ENCODE peak calls at places on chromosomes 2 and 18, in six cellular contexts. D is NCI-H748 treated with DMSO at 0.1 percent for 48 hours; W is CD4-positive, alpha-beta memory T cell; A is T-cell; Z is substantia nigra; N is cardiac septum. L is an unnamed sample.

GRCh38 chr2:199024224-199024623 is 433.5 kb downstream of the SATB2 start:
- DNase-seq in D (no peak), W (no peak), A (no peak), Z (no peak), N (no peak), L (no peak)

GRCh38 chr2:47201224-47201623 is 46.1 kb upstream of the STPG4 start:
- DNase-seq in D (no peak), W (no peak), A (no peak), Z (no peak), N (no peak), L (no peak)

GRCh38 chr2:56743807-56744206 is 560.0 kb downstream of the CCDC85A start:
- DNase-seq in D (no peak), W (no peak), A (no peak), Z (no peak), N (no peak), L (no peak)

GRCh38 chr2:71613566-71613952 is 160.2 kb downstream of the DYSF start:
- DNase-seq in D (no peak), W (no peak), A (no peak), Z (no peak), N (peak; percentile 7), L (no peak)

GRCh38 chr2:26595146-26595545 is 46.0 kb downstream of the CIB4 start:
- DNase-seq in D (no peak), W (no peak), A (no peak), Z (no peak), N (no peak), L (no peak)

GRCh38 chr2:222319576-222320440 is 21.0 kb upstream of the PAX3 start:
- DNase-seq in D (peak; percentile 38), W (no peak), A (no peak), Z (no peak), N (no peak), L (peak; percentile 54)

GRCh38 chr2:111702119-111702808 is 181.7 kb downstream of the ANAPC1 start:
- DNase-seq in D (peak; percentile 9), W (peak; percentile 33), A (no peak), Z (no peak), N (no peak), L (no peak)

GRCh38 chr2:219277703-219278654 is 1.2 kb upstream of the DNAJB2 start:
- DNase-seq in D (peak; percentile 71), W (peak; percentile 73), A (peak; percentile 58), Z (peak; percentile 51), N (peak; percentile 94), L (peak; percentile 89)

GRCh38 chr18:37393945-37394609 is 171.5 kb downstream of the CELF4 start:
- DNase-seq in D (peak; percentile 85), W (no peak), A (no peak), Z (peak; percentile 67), N (peak; percentile 85), L (peak; percentile 83)

GRCh38 chr2:64771726-64772125 is 118.0 kb upstream of the SERTAD2 start:
- DNase-seq in D (no peak), W (no peak), A (no peak), Z (no peak), N (no peak), L (no peak)

GRCh38 chr2:142065700-142066099 is 65.1 kb downstream of the LRP1B start:
- DNase-seq in D (no peak), W (no peak), A (no peak), Z (no peak), N (no peak), L (no peak)

GRCh38 chr2:11904029-11904428 is 157.6 kb downstream of the LPIN1 start:
- DNase-seq in D (no peak), W (no peak), A (no peak), Z (no peak), N (no peak), L (no peak)

GRCh38 chr18:2851771-2852170 is 5.0 kb downstream of the EMILIN2 start:
- DNase-seq in D (no peak), W (no peak), A (no peak), Z (no peak), N (no peak), L (no peak)

GRCh38 chr18:76610933-76611749 is 116.1 kb upstream of the ZNF516 start:
- DNase-seq in D (no peak), W (no peak), A (no peak), Z (no peak), N (no peak), L (no peak)

GRCh38 chr2:85215074-85216050 is 82.2 kb downstream of the TCF7L1 start:
- DNase-seq in D (peak; percentile 46), W (no peak), A (no peak), Z (peak; percentile 50), N (peak; percentile 64), L (no peak)

GRCh38 chr2:234741976-234742375 is 209.8 kb upstream of the SH3BP4 start:
- DNase-seq in D (no peak), W (no peak), A (no peak), Z (no peak), N (no peak), L (no peak)

GRCh38 chr18:57077786-57078552 is 68.9 kb upstream of the BOD1L2 start:
- DNase-seq in D (no peak), W (no peak), A (no peak), Z (no peak), N (no peak), L (no peak)

GRCh38 chr2:62217980-62218379 is 22.1 kb downstream of the B3GNT2 start:
- DNase-seq in D (no peak), W (no peak), A (no peak), Z (no peak), N (no peak), L (no peak)

GRCh38 chr2:98775146-98775988 is 44.4 kb upstream of the MGAT4A start:
- DNase-seq in D (no peak), W (no peak), A (no peak), Z (no peak), N (no peak), L (no peak)

GRCh38 chr2:197028230-197028629 is 101.7 kb upstream of the PGAP1 start:
- DNase-seq in D (no peak), W (no peak), A (no peak), Z (no peak), N (no peak), L (no peak)

GRCh38 chr2:47031909-47032668 is 116.5 kb upstream of the MCFD2 start:
- DNase-seq in D (no peak), W (no peak), A (no peak), Z (no peak), N (no peak), L (no peak)

GRCh38 chr18:78814321-78814720 is 165.3 kb upstream of the SALL3 start:
- DNase-seq in D (peak; percentile 17), W (no peak), A (no peak), Z (no peak), N (peak; percentile 24), L (peak; percentile 22)

GRCh38 chr2:229779650-229780049 is 65.3 kb upstream of the DNER start:
- DNase-seq in D (no peak), W (no peak), A (no peak), Z (no peak), N (no peak), L (no peak)

GRCh38 chr2:160425394-160425793 is 68.2 kb downstream of the RBMS1 start:
- DNase-seq in D (no peak), W (no peak), A (no peak), Z (no peak), N (no peak), L (no peak)

GRCh38 chr2:217248312-217248935 is 388.6 kb upstream of the TNP1 start:
- DNase-seq in D (no peak), W (no peak), A (no peak), Z (peak; percentile 41), N (peak; percentile 81), L (peak; percentile 87)

GRCh38 chr18:54787616-54788015 is 40.7 kb upstream of the RAB27B start:
- DNase-seq in D (no peak), W (no peak), A (no peak), Z (no peak), N (no peak), L (no peak)

GRCh38 chr18:48570313-48570712 is 31.5 kb downstream of the CTIF start:
- DNase-seq in D (no peak), W (no peak), A (no peak), Z (no peak), N (no peak), L (no peak)

GRCh38 chr18:74342416-74343043 is 26.9 kb downstream of the C18orf63 start:
- DNase-seq in D (peak; percentile 42), W (peak; percentile 36), A (no peak), Z (no peak), N (no peak), L (no peak)

GRCh38 chr2:31428001-31428418 is 13.5 kb upstream of the XDH start:
- DNase-seq in D (no peak), W (no peak), A (no peak), Z (no peak), N (no peak), L (no peak)

GRCh38 chr2:164739966-164740365 is 101.7 kb downstream of the COBLL1 start:
- DNase-seq in D (no peak), W (no peak), A (no peak), Z (no peak), N (no peak), L (no peak)

GRCh38 chr18:57432118-57432517 is 3.1 kb upstream of the ONECUT2 start:
- DNase-seq in D (no peak), W (no peak), A (no peak), Z (no peak), N (no peak), L (no peak)

GRCh38 chr2:20138696-20139095 is 86.2 kb downstream of the SDC1 start:
- DNase-seq in D (no peak), W (no peak), A (no peak), Z (no peak), N (no peak), L (no peak)

GRCh38 chr2:176388886-176389285 is 119.6 kb downstream of the MTX2 start:
- DNase-seq in D (no peak), W (no peak), A (no peak), Z (no peak), N (no peak), L (no peak)

GRCh38 chr2:148906136-148906535 is 31.1 kb downstream of the KIF5C start:
- DNase-seq in D (no peak), W (no peak), A (no peak), Z (no peak), N (no peak), L (no peak)

GRCh38 chr2:175152242-175152641 is 15.8 kb downstream of the ATF2 start:
- DNase-seq in D (no peak), W (no peak), A (no peak), Z (no peak), N (no peak), L (no peak)

L was measured in sciatic nerve.